ENCODE peak calls at places on chromosomes 13 and 19, in four cellular contexts. One of them, this sample, is unnamed.

GRCh38 chr19:664913-665443 is 2.0 kb upstream of the RNF126 start:
- DNase-seq in M059J: peak
- DNase-seq in IMR-90: peak
- DNase-seq in stimulated activated effector memory CD8-positive, alpha-beta T cell treated with anti-CD3 and anti-CD28 coated beads, Interleukin-12 subunit alpha, Interleukin-12 subunit beta, amount 100 ng/mL, for 72 hours: peak
- DNase-seq in this sample: peak

GRCh38 chr13:51826606-51827005 is 18.4 kb downstream of the TMEM272 start:
- DNase-seq in M059J: no peak
- DNase-seq in IMR-90: no peak
- DNase-seq in stimulated activated effector memory CD8-positive, alpha-beta T cell treated with anti-CD3 and anti-CD28 coated beads, Interleukin-12 subunit alpha, Interleukin-12 subunit beta, amount 100 ng/mL, for 72 hours: no peak
- DNase-seq in this sample: no peak

GRCh38 chr13:113816925-113817859 is 46.7 kb downstream of the GAS6 start:
- DNase-seq in M059J: peak
- DNase-seq in IMR-90: peak
- DNase-seq in stimulated activated effector memory CD8-positive, alpha-beta T cell treated with anti-CD3 and anti-CD28 coated beads, Interleukin-12 subunit alpha, Interleukin-12 subunit beta, amount 100 ng/mL, for 72 hours: peak
- DNase-seq in this sample: peak

GRCh38 chr13:67139551-67139950 is 90.6 kb downstream of the PCDH9 start:
- DNase-seq in M059J: no peak
- DNase-seq in IMR-90: no peak
- DNase-seq in stimulated activated effector memory CD8-positive, alpha-beta T cell treated with anti-CD3 and anti-CD28 coated beads, Interleukin-12 subunit alpha, Interleukin-12 subunit beta, amount 100 ng/mL, for 72 hours: no peak
- DNase-seq in this sample: no peak

GRCh38 chr19:44735011-44735410 is 13.5 kb upstream of the BCL3 start:
- DNase-seq in M059J: peak
- DNase-seq in IMR-90: no peak
- DNase-seq in stimulated activated effector memory CD8-positive, alpha-beta T cell treated with anti-CD3 and anti-CD28 coated beads, Interleukin-12 subunit alpha, Interleukin-12 subunit beta, amount 100 ng/mL, for 72 hours: no peak
- DNase-seq in this sample: no peak

GRCh38 chr19:7010722-7011593 is 10.3 kb downstream of the MBD3L2B start:
- DNase-seq in M059J: no peak
- DNase-seq in IMR-90: no peak
- DNase-seq in stimulated activated effector memory CD8-positive, alpha-beta T cell treated with anti-CD3 and anti-CD28 coated beads, Interleukin-12 subunit alpha, Interleukin-12 subunit beta, amount 100 ng/mL, for 72 hours: no peak
- DNase-seq in this sample: no peak

GRCh38 chr13:75294110-75294509 is 187.9 kb downstream of the TBC1D4 start:
- DNase-seq in M059J: no peak
- DNase-seq in IMR-90: no peak
- DNase-seq in stimulated activated effector memory CD8-positive, alpha-beta T cell treated with anti-CD3 and anti-CD28 coated beads, Interleukin-12 subunit alpha, Interleukin-12 subunit beta, amount 100 ng/mL, for 72 hours: no peak
- DNase-seq in this sample: no peak

GRCh38 chr19:1177322-1178114 is 3.5 kb upstream of the SBNO2 start:
- DNase-seq in M059J: peak
- DNase-seq in IMR-90: peak
- DNase-seq in stimulated activated effector memory CD8-positive, alpha-beta T cell treated with anti-CD3 and anti-CD28 coated beads, Interleukin-12 subunit alpha, Interleukin-12 subunit beta, amount 100 ng/mL, for 72 hours: no peak
- DNase-seq in this sample: peak

GRCh38 chr13:60788156-60788829 is 391.3 kb downstream of the TDRD3 start:
- DNase-seq in M059J: no peak
- DNase-seq in IMR-90: no peak
- DNase-seq in stimulated activated effector memory CD8-positive, alpha-beta T cell treated with anti-CD3 and anti-CD28 coated beads, Interleukin-12 subunit alpha, Interleukin-12 subunit beta, amount 100 ng/mL, for 72 hours: no peak
- DNase-seq in this sample: no peak

GRCh38 chr13:51646041-51646670 is 61.9 kb downstream of the WDFY2 start:
- DNase-seq in M059J: no peak
- DNase-seq in IMR-90: no peak
- DNase-seq in stimulated activated effector memory CD8-positive, alpha-beta T cell treated with anti-CD3 and anti-CD28 coated beads, Interleukin-12 subunit alpha, Interleukin-12 subunit beta, amount 100 ng/mL, for 72 hours: no peak
- DNase-seq in this sample: no peak

GRCh38 chr19:13705928-13706447 is 58.3 kb upstream of the MRI1 start:
- DNase-seq in M059J: peak
- DNase-seq in IMR-90: no peak
- DNase-seq in stimulated activated effector memory CD8-positive, alpha-beta T cell treated with anti-CD3 and anti-CD28 coated beads, Interleukin-12 subunit alpha, Interleukin-12 subunit beta, amount 100 ng/mL, for 72 hours: no peak
- DNase-seq in this sample: no peak

GRCh38 chr19:39398297-39398864 is 7.2 kb downstream of the MED29 start:
- DNase-seq in M059J: peak
- DNase-seq in IMR-90: peak
- DNase-seq in stimulated activated effector memory CD8-positive, alpha-beta T cell treated with anti-CD3 and anti-CD28 coated beads, Interleukin-12 subunit alpha, Interleukin-12 subunit beta, amount 100 ng/mL, for 72 hours: no peak
- DNase-seq in this sample: peak

GRCh38 chr13:113187263-113187669 is 21.2 kb downstream of the PCID2 start:
- DNase-seq in M059J: peak
- DNase-seq in IMR-90: peak
- DNase-seq in stimulated activated effector memory CD8-positive, alpha-beta T cell treated with anti-CD3 and anti-CD28 coated beads, Interleukin-12 subunit alpha, Interleukin-12 subunit beta, amount 100 ng/mL, for 72 hours: no peak
- DNase-seq in this sample: peak

GRCh38 chr13:28750187-28751045 is 31.6 kb upstream of the SLC46A3 start:
- DNase-seq in M059J: peak
- DNase-seq in IMR-90: no peak
- DNase-seq in stimulated activated effector memory CD8-positive, alpha-beta T cell treated with anti-CD3 and anti-CD28 coated beads, Interleukin-12 subunit alpha, Interleukin-12 subunit beta, amount 100 ng/mL, for 72 hours: no peak
- DNase-seq in this sample: no peak

GRCh38 chr13:105543742-105544141 is 991.7 kb downstream of the EFNB2 start:
- DNase-seq in M059J: peak
- DNase-seq in IMR-90: no peak
- DNase-seq in stimulated activated effector memory CD8-positive, alpha-beta T cell treated with anti-CD3 and anti-CD28 coated beads, Interleukin-12 subunit alpha, Interleukin-12 subunit beta, amount 100 ng/mL, for 72 hours: no peak
- DNase-seq in this sample: peak

GRCh38 chr13:66546534-66547379 is 683.4 kb downstream of the PCDH9 start:
- DNase-seq in M059J: no peak
- DNase-seq in IMR-90: peak
- DNase-seq in stimulated activated effector memory CD8-positive, alpha-beta T cell treated with anti-CD3 and anti-CD28 coated beads, Interleukin-12 subunit alpha, Interleukin-12 subunit beta, amount 100 ng/mL, for 72 hours: no peak
- DNase-seq in this sample: peak

GRCh38 chr19:20422216-20422615 is 143.4 kb downstream of the ZNF737 start:
- DNase-seq in M059J: no peak
- DNase-seq in IMR-90: no peak
- DNase-seq in stimulated activated effector memory CD8-positive, alpha-beta T cell treated with anti-CD3 and anti-CD28 coated beads, Interleukin-12 subunit alpha, Interleukin-12 subunit beta, amount 100 ng/mL, for 72 hours: no peak
- DNase-seq in this sample: peak

GRCh38 chr13:68050746-68051145 is 820.6 kb upstream of the PCDH9 start:
- DNase-seq in M059J: no peak
- DNase-seq in IMR-90: no peak
- DNase-seq in stimulated activated effector memory CD8-positive, alpha-beta T cell treated with anti-CD3 and anti-CD28 coated beads, Interleukin-12 subunit alpha, Interleukin-12 subunit beta, amount 100 ng/mL, for 72 hours: no peak
- DNase-seq in this sample: no peak

GRCh38 chr19:16380314-16380695 is 55.7 kb downstream of the KLF2 start:
- DNase-seq in M059J: no peak
- DNase-seq in IMR-90: no peak
- DNase-seq in stimulated activated effector memory CD8-positive, alpha-beta T cell treated with anti-CD3 and anti-CD28 coated beads, Interleukin-12 subunit alpha, Interleukin-12 subunit beta, amount 100 ng/mL, for 72 hours: no peak
- DNase-seq in this sample: no peak

GRCh38 chr13:44591316-44591715 is 15.2 kb upstream of the TSC22D1 start:
- DNase-seq in M059J: no peak
- DNase-seq in IMR-90: no peak
- DNase-seq in stimulated activated effector memory CD8-positive, alpha-beta T cell treated with anti-CD3 and anti-CD28 coated beads, Interleukin-12 subunit alpha, Interleukin-12 subunit beta, amount 100 ng/mL, for 72 hours: no peak
- DNase-seq in this sample: no peak

GRCh38 chr19:16327911-16328823 is 3.5 kb downstream of the KLF2 start:
- DNase-seq in M059J: peak
- DNase-seq in IMR-90: peak
- DNase-seq in stimulated activated effector memory CD8-positive, alpha-beta T cell treated with anti-CD3 and anti-CD28 coated beads, Interleukin-12 subunit alpha, Interleukin-12 subunit beta, amount 100 ng/mL, for 72 hours: no peak
- DNase-seq in this sample: peak

This sample was measured in iris pigment epithelial cell.